ENCODE peak calls at places on chromosome 19, in five cellular contexts. P, K, R, H and S are unnamed samples.

GRCh38 chr19:35545855-35546381 is 492 bp downstream of the TMEM147 start:
- DNase-seq in P (peak), K (peak), R (no peak), H (no peak), S (no peak)

GRCh38 chr19:4233282-4233853 is 4.0 kb downstream of the EBI3 start:
- DNase-seq in P (peak), K (peak), R (peak), H (peak), S (no peak)

GRCh38 chr19:16773259-16773658 is 53.6 kb downstream of the NWD1 start:
- DNase-seq in P (no peak), K (no peak), R (no peak), H (no peak), S (no peak)

GRCh38 chr19:17777840-17778620 is 16.9 kb upstream of the B3GNT3 start:
- DNase-seq in P (peak), K (peak), R (peak), H (peak), S (no peak)

GRCh38 chr19:4523306-4524110 is 5.2 kb upstream of the PLIN4 start:
- DNase-seq in P (no peak), K (peak), R (peak), H (peak), S (no peak)

GRCh38 chr19:6427131-6427530 is 2.5 kb upstream of the KHSRP start:
- DNase-seq in P (no peak), K (no peak), R (no peak), H (no peak), S (no peak)

GRCh38 chr19:39915848-39916215 is 18.6 kb downstream of the FCGBP start:
- DNase-seq in P (no peak), K (no peak), R (no peak), H (no peak), S (no peak)

GRCh38 chr19:45558399-45558878 is 26.2 kb downstream of the OPA3 start:
- DNase-seq in P (peak), K (peak), R (peak), H (peak), S (no peak)

GRCh38 chr19:54307389-54307788 is 5.6 kb downstream of the LILRA5 start:
- DNase-seq in P (no peak), K (no peak), R (no peak), H (no peak), S (no peak)

GRCh38 chr19:11422163-11423068 is 3.3 kb upstream of the RGL3 start:
- DNase-seq in P (peak), K (no peak), R (peak), H (peak), S (peak)

GRCh38 chr19:53883231-53883661 is 1.2 kb downstream of the PRKCG start:
- DNase-seq in P (no peak), K (no peak), R (no peak), H (peak), S (no peak)

GRCh38 chr19:51702754-51703654 is 9.9 kb downstream of the SPACA6 start:
- DNase-seq in P (peak), K (no peak), R (peak), H (peak), S (no peak)

GRCh38 chr19:15181394-15181793 is 19.4 kb downstream of the NOTCH3 start:
- DNase-seq in P (no peak), K (no peak), R (peak), H (no peak), S (no peak)

GRCh38 chr19:17467471-17468301 is 2.6 kb upstream of the SLC27A1 start:
- DNase-seq in P (no peak), K (no peak), R (no peak), H (no peak), S (no peak)

GRCh38 chr19:14150041-14150769 is 13.8 kb upstream of the ASF1B start:
- DNase-seq in P (no peak), K (peak), R (no peak), H (no peak), S (no peak)

GRCh38 chr19:14147797-14148605 is 11.6 kb upstream of the ASF1B start:
- DNase-seq in P (peak), K (peak), R (peak), H (peak), S (no peak)

GRCh38 chr19:14150770-14151661 is 14.6 kb upstream of the ASF1B start:
- DNase-seq in P (no peak), K (no peak), R (no peak), H (no peak), S (no peak)

GRCh38 chr19:14149509-14149994 is 13.2 kb upstream of the ASF1B start:
- DNase-seq in P (no peak), K (peak), R (peak), H (no peak), S (no peak)

DNA sequence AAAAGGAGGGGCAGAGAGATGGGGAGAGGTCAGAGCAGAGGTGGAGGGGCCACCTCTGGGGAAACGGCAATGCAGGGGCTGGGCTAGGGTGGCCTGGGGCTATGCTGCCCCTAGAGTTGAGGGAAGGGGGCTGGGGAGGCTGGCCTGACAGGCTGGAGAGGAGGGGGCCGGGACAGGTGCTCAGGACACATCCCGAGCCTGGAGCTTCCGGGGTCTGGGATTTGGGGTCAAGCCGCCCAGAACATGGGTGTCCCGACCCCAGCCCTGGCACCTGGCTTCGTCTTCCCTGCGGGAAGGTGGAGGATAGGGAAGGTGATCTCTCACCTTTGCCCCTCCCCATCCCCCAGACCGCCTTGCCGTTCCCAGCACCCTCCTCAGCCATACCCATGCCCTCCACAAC is 12.6 kb upstream of the ASF1B start:
- DNase-seq in P (no peak), K (no peak), R (no peak), H (no peak), S (no peak)
- H3K4me3 ChIP-seq in P (no peak), K (no peak), R (no peak), H (no peak), S (no peak)

GRCh38 chr19:42279148-42279901 is 10.3 kb downstream of the CIC start:
- DNase-seq in P (no peak), K (no peak), R (no peak), H (no peak), S (no peak)
- TF ChIP-seq CTCF in P (no peak), K (no peak), R (no peak), H (no peak), S (no peak)

GRCh38 chr19:2239771-2240770 is 3.4 kb downstream of the SF3A2 start:
- DNase-seq in P (no peak), K (no peak), R (no peak), H (peak), S (no peak)
- H3K4me3 ChIP-seq in P (no peak), K (peak), R (peak), H (peak), S (peak)

GRCh38 chr19:18996796-18997394 is 36.4 kb downstream of the SUGP2 start:
- DNase-seq in P (no peak), K (no peak), R (no peak), H (no peak), S (no peak)

GRCh38 chr19:18998276-18998675 is 35.0 kb downstream of the SUGP2 start:
- DNase-seq in P (no peak), K (no peak), R (no peak), H (no peak), S (no peak)

GRCh38 chr19:18999016-18999758 is 34.1 kb downstream of the SUGP2 start:
- DNase-seq in P (no peak), K (no peak), R (no peak), H (no peak), S (no peak)

GRCh38 chr19:18996351-18996750 is 37.0 kb downstream of the SUGP2 start:
- DNase-seq in P (no peak), K (no peak), R (no peak), H (no peak), S (no peak)

GRCh38 chr19:18999896-19000620 is 33.3 kb downstream of the SUGP2 start:
- DNase-seq in P (no peak), K (no peak), R (no peak), H (peak), S (no peak)
- TF ChIP-seq CTCF in P (no peak), K (peak), R (no peak), H (peak), S (peak)

DNA sequence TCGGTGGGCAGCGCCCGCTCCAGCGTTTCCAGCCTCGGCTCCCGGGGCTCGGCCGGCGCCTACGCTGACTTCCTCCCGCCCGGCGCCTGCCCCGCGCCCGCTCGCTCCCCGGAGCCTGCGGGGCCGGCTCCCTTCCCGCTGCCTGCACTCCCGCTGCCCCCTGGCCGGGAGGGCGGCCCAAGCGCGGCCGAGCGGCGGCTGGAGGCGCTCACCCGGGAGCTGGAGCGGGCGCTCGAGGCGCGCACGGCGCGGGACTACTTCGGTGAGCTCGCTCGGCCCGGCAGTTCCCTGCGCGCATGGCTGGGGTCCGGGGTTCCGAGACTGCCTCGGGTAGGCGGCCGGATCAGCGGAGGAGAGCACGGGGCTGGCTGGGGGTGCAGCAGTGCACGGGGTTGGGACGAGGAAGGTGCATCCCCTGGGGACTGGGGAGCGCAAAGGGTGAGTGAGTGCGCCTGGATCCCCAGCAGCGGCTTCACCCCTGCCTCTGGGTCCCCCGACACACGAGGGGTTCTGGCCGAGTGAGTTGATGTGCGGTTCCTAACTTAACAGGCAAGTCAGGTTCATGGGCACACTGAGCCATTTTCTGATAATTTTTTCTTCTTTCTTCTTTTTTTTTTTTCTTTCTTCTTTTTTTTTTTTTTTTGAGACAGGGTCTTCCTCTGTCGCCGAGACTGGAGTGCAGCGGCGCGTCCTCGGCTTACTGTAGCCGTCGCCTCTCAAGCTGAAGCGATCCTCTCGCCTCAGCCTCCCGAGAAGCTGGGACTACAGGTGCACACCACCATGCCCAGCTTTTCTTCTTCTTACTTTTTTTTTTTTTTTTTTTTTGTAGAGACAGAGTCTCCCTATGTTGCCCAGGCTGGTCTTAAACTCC is 1.1 kb downstream of the WTIP start:
- DNase-seq in P (no peak), K (no peak), R (no peak), H (peak), S (no peak)
- H3K4me3 ChIP-seq in P (peak), K (no peak), R (peak), H (peak), S (peak)

DNA sequence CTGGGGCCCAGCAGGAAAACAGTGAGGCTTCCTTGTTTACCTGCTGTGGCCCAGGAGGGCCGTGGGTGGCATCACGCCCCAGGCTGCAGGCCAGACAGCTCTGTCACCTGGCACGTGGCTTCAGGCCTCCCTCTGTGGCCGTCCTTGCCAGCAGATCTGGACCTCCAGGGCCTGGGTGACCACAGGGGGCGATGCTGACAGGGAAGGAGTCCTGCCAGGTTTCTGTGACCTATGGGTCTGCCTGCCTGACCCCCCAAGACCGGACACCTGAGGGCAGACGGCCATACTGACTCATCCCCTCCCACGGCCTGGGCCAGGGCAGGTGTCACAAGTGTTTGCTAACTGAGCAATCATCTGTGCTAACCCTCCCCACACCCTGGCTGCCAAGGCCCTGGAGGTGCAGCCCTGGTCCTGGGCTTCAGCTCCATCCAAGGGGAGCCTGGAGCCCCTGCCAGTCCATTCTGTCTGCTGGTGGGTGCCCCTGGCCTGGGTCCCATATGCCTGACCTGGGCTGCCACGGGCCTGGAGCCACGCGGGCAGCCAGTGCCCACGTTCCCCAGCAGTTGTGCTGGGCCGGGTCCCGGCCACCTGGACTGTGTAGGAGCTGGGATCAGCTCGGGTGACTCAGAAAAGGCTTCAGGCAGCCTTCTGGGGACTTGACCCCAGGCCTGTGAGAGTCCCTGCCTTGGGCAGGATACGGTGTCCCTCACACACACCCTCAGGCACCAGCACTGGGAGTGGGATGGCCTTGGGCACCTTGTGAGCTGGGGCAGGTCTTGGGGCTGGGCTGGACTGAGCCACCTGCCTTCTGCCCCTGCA is 3.7 kb downstream of the CDC34 start:
- DNase-seq in P (peak), K (no peak), R (no peak), H (no peak), S (no peak)
- TF ChIP-seq CTCF in P (no peak), K (no peak), R (no peak), H (no peak), S (peak)